ENCODE peak calls at places on chromosomes 3 and 15, in six cellular contexts. E is esophagus muscularis mucosa, X is AG09309, Y is fibroblast of lung, J is dorsolateral prefrontal cortex, G is A549. K is an unnamed sample.

GRCh38 chr15:96500491-96500890 is 170.0 kb downstream of the NR2F2 start:
- DNase-seq in E (no peak), X (no peak), Y (no peak), J (no peak), G (no peak), K (no peak)

GRCh38 chr3:184349563-184350470 is 11.6 kb downstream of the CLCN2 start:
- DNase-seq in E (no peak), X (no peak), Y (no peak), J (no peak), G (no peak), K (no peak)

GRCh38 chr15:70342141-70342540 is 244.4 kb upstream of the TLE3 start:
- DNase-seq in E (no peak), X (no peak), Y (no peak), J (no peak), G (no peak), K (peak; percentile 60)

GRCh38 chr3:64267774-64268604 is 42.7 kb upstream of the PRICKLE2 start:
- DNase-seq in E (peak; percentile 93), X (peak; percentile 45), Y (peak; percentile 80), J (peak; percentile 79), G (no peak), K (no peak)

GRCh38 chr3:9169951-9170850 is 79.2 kb downstream of the SRGAP3 start:
- DNase-seq in E (no peak), X (no peak), Y (no peak), J (no peak), G (no peak), K (no peak)

GRCh38 chr15:22253676-22254408 is 173.5 kb downstream of the OR4M2 start:
- DNase-seq in E (no peak), X (no peak), Y (no peak), J (no peak), G (no peak), K (no peak)

GRCh38 chr15:79007066-79007465 is 62.2 kb upstream of the CTSH start:
- DNase-seq in E (no peak), X (no peak), Y (no peak), J (peak; percentile 40), G (peak; percentile 77), K (no peak)

GRCh38 chr3:188855690-188856089 is 316.1 kb upstream of the TPRG1 start:
- DNase-seq in E (no peak), X (no peak), Y (no peak), J (no peak), G (no peak), K (no peak)

GRCh38 chr3:77917225-77917624 is 877.3 kb downstream of the ROBO2 start:
- DNase-seq in E (no peak), X (no peak), Y (no peak), J (no peak), G (no peak), K (no peak)

GRCh38 chr3:155602307-155602706 is 142.6 kb downstream of the PLCH1 start:
- DNase-seq in E (no peak), X (no peak), Y (no peak), J (no peak), G (no peak), K (no peak)

GRCh38 chr3:192188218-192188835 is 539.0 kb downstream of the FGF12 start:
- DNase-seq in E (no peak), X (no peak), Y (peak; percentile 34), J (no peak), G (peak; percentile 51), K (no peak)

GRCh38 chr3:66476852-66477381 is 23.9 kb downstream of the LRIG1 start:
- DNase-seq in E (no peak), X (no peak), Y (no peak), J (no peak), G (no peak), K (no peak)

GRCh38 chr3:170999737-171000242 is 26.7 kb downstream of the SLC2A2 start:
- DNase-seq in E (no peak), X (peak; percentile 45), Y (peak; percentile 92), J (no peak), G (peak; percentile 45), K (no peak)

GRCh38 chr3:18295171-18295920 is 129.8 kb downstream of the SATB1 start:
- DNase-seq in E (no peak), X (peak; percentile 85), Y (peak; percentile 89), J (no peak), G (peak; percentile 80), K (no peak)

GRCh38 chr3:4978259-4978965 is 825 bp upstream of the BHLHE40 start:
- DNase-seq in E (peak; percentile 99), X (peak; percentile 96), Y (peak; percentile 100), J (peak; percentile 86), G (peak; percentile 98), K (peak; percentile 98)

GRCh38 chr15:63243101-63243500 is 34.3 kb upstream of the APH1B start:
- DNase-seq in E (no peak), X (no peak), Y (no peak), J (no peak), G (no peak), K (no peak)
- TF ChIP-seq CTCF in E (peak; percentile 43), X (no peak), Y (peak; percentile 43), J (no peak), G (no peak), K (no peak)

GRCh38 chr3:146382386-146382785 is 87.0 kb downstream of the PLSCR2 start:
- DNase-seq in E (no peak), X (no peak), Y (peak; percentile 27), J (no peak), G (peak; percentile 65), K (no peak)
- TF ChIP-seq CTCF in E (no peak), X (peak; percentile 42), Y (peak; percentile 48), J (no peak), G (peak; percentile 48), K (peak; percentile 34)

DNA sequence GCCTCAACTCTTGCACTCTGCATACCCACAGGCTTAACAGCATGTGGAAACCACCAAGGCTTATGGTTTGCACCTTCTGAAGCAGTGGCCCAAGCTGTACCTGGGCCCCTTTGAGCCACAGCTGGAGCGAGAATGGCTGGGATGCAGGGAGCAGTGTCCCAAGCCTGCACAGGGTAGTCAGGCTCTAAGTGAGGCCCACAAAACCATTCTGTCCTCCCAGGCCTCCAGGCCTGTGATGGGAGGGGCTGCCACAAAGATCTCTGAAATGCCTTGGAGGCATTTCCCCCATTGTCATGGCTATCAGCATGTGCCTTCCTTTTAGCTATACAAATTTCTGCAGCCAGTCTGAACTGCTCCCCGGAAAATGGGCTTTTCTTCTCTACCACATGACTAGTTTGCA is 12.5 kb upstream of the CMSS1 start:
- DNase-seq in E (no peak), X (no peak), Y (no peak), J (no peak), G (no peak), K (no peak)
- TF ChIP-seq CTCF in E (no peak), X (no peak), Y (no peak), J (no peak), G (no peak), K (no peak)

DNA sequence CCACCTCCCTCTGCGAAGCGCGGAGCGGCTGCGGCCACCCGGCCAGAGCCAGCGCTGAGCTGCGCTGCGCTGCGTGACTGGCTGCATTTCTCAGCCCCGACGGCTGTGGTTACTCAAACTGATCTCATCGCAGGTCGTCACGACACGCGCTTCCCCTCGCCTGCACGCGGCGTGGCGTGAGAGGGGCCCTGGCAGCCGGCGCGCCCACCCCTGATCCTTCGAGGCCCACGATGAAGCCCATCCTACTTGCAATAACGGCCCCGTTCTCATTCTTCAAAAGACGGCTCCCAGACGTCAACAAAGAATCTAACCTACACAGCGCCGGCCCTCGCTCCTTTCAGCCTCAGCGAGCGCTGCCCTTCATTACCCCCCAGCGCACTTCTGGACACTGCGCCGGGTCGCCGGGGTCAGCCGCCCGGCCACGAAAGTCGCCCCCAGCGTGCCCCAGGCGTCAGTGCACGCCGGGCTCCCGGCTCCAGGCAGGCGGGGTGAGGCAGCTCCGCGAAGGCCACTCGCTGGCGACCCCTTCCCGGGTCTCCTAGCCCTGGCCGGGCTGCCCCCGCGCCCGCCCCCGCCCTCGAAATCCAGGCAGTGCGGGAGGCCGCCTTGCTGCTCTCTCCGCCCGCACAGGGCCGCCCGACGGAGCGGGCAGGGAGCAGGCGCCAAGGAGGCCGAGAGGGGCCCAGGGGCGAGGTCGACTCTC is 9.9 kb upstream of the LEKR1 start:
- DNase-seq in E (no peak), X (no peak), Y (peak; percentile 67), J (no peak), G (peak; percentile 50), K (peak; percentile 83)
- TF ChIP-seq CTCF in E (peak; percentile 20), X (no peak), Y (no peak), J (no peak), G (no peak), K (no peak)

DNA sequence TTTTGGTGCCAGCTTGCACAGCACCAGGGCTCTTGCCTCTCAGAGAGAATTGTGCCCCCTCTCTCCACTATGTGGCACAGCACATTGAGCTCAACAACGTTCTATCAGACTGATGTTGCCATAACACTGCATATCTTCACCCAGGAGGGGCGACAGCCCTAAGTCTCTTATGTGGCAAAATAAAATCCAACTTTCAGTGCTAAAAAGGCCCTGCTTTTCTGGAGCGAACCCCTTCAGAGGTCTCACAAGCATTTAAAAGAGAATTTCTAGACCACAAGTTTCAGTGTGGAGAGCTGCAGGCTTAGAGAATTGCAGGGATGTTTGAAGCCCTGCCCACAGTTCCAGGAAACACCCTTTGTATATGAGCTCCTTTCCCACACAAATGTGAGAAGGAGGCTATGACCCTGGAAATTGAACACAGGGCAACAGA is 85.5 kb downstream of the LIPC start:
- DNase-seq in E (no peak), X (no peak), Y (no peak), J (no peak), G (peak; percentile 28), K (no peak)
- TF ChIP-seq CTCF in E (no peak), X (peak; percentile 11), Y (no peak), J (peak; percentile 11), G (no peak), K (no peak)

GRCh38 chr3:39208463-39209055 is 16.2 kb upstream of the XIRP1 start:
- DNase-seq in E (peak; percentile 91), X (peak; percentile 24), Y (peak; percentile 43), J (peak; percentile 64), G (peak; percentile 64), K (no peak)
- TF ChIP-seq CTCF in E (peak; percentile 64), X (peak; percentile 79), Y (peak; percentile 70), J (peak; percentile 64), G (peak; percentile 56), K (peak; percentile 64)

DNA sequence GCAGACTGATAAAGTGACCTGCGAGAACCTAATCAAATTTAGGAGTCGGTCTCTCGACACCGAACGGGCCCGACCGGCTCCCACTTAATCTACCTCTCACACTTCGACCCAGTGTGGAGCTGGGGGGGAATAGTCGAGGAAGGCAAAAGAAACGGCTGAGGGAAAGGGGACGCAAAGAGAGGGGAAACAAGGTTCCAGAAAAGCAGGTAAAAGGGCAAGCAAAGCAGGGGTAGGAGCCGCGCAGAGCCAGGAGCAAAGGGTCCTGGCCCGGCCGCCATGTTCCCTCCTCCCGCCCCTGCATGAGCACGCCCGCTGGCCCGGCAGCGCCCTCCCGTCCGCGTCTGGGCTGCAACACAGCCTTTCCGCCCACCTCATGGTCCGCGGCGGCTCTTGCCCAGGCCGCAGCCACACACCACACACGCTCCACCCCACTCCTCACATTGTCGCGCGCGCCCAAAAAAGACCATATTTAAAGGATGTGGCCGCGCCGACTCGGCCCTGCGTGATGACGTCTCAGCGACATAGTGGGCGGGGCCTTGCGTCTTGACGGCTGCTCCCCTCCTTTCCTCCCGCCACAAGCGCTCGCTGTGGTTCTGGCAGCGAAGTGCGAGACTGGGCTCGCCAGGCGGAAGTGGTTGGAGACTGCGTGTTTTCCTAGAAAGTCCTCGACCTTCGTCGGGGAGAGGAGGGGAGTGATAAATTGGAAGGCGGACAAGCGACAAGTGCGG is at the start of gene ICE2:
- DNase-seq in E (peak; percentile 99), X (peak; percentile 64), Y (peak; percentile 96), J (peak; percentile 96), G (peak; percentile 97), K (peak; percentile 97)
- TF ChIP-seq CTCF in E (peak; percentile 13), X (no peak), Y (no peak), J (peak; percentile 42), G (peak; percentile 10), K (no peak)

K was measured in osteocyte.